ENCODE peak calls at places on chromosomes 6 and 20, in eight cellular contexts. One of them, this sample, is unnamed.

GRCh38 chr6:45415315-45415714 is 37.6 kb upstream of the SUPT3H start:
- DNase-seq in choroid plexus epithelial cell: peak
- DNase-seq in AG04449: no peak
- DNase-seq in cardiac fibroblast: no peak
- DNase-seq in pancreas: no peak
- DNase-seq in fibroblast of the aortic adventitia: no peak
- DNase-seq in stomach: no peak
- DNase-seq in left ventricle myocardium inferior: no peak
- DNase-seq in this sample: no peak

GRCh38 chr6:140283197-140283596 is 908.7 kb upstream of the CITED2 start:
- DNase-seq in pancreas: no peak
- DNase-seq in choroid plexus epithelial cell: no peak
- DNase-seq in left ventricle myocardium inferior: no peak
- DNase-seq in fibroblast of the aortic adventitia: no peak
- DNase-seq in stomach: no peak
- DNase-seq in cardiac fibroblast: no peak
- DNase-seq in AG04449: no peak
- DNase-seq in this sample: no peak

GRCh38 chr6:147322299-147323162 is 118.3 kb downstream of the STXBP5 start:
- DNase-seq in stomach: no peak
- DNase-seq in pancreas: no peak
- DNase-seq in fibroblast of the aortic adventitia: peak
- DNase-seq in choroid plexus epithelial cell: peak
- DNase-seq in cardiac fibroblast: peak
- DNase-seq in AG04449: peak
- DNase-seq in left ventricle myocardium inferior: no peak
- DNase-seq in this sample: peak

GRCh38 chr6:36908758-36909157 is 23.0 kb downstream of the C6orf89 start:
- DNase-seq in stomach: no peak
- DNase-seq in choroid plexus epithelial cell: no peak
- DNase-seq in AG04449: no peak
- DNase-seq in left ventricle myocardium inferior: no peak
- DNase-seq in pancreas: no peak
- DNase-seq in fibroblast of the aortic adventitia: peak
- DNase-seq in cardiac fibroblast: no peak
- DNase-seq in this sample: no peak

GRCh38 chr6:19803331-19804330 is 33.5 kb upstream of the ID4 start:
- DNase-seq in stomach: no peak
- DNase-seq in pancreas: no peak
- DNase-seq in AG04449: no peak
- DNase-seq in cardiac fibroblast: peak
- DNase-seq in choroid plexus epithelial cell: peak
- DNase-seq in fibroblast of the aortic adventitia: peak
- DNase-seq in left ventricle myocardium inferior: no peak
- DNase-seq in this sample: peak

GRCh38 chr6:139659711-139660110 is 285.3 kb upstream of the CITED2 start:
- DNase-seq in fibroblast of the aortic adventitia: no peak
- DNase-seq in choroid plexus epithelial cell: no peak
- DNase-seq in AG04449: no peak
- DNase-seq in pancreas: no peak
- DNase-seq in left ventricle myocardium inferior: no peak
- DNase-seq in cardiac fibroblast: no peak
- DNase-seq in stomach: no peak
- DNase-seq in this sample: no peak

GRCh38 chr6:140871911-140872310 is 1260.8 kb upstream of the GJE1 start:
- DNase-seq in choroid plexus epithelial cell: peak
- DNase-seq in fibroblast of the aortic adventitia: peak
- DNase-seq in stomach: no peak
- DNase-seq in left ventricle myocardium inferior: no peak
- DNase-seq in pancreas: no peak
- DNase-seq in AG04449: no peak
- DNase-seq in cardiac fibroblast: no peak
- DNase-seq in this sample: peak

GRCh38 chr6:20661721-20662120 is 127.5 kb downstream of the CDKAL1 start:
- DNase-seq in pancreas: no peak
- DNase-seq in cardiac fibroblast: peak
- DNase-seq in AG04449: no peak
- DNase-seq in left ventricle myocardium inferior: no peak
- DNase-seq in fibroblast of the aortic adventitia: peak
- DNase-seq in stomach: no peak
- DNase-seq in choroid plexus epithelial cell: peak
- DNase-seq in this sample: peak

GRCh38 chr6:28816909-28817807 is 106.6 kb downstream of the TRIM27 start:
- DNase-seq in left ventricle myocardium inferior: no peak
- DNase-seq in stomach: no peak
- DNase-seq in fibroblast of the aortic adventitia: peak
- DNase-seq in AG04449: peak
- DNase-seq in pancreas: no peak
- DNase-seq in cardiac fibroblast: peak
- DNase-seq in choroid plexus epithelial cell: peak
- DNase-seq in this sample: peak

GRCh38 chr6:14231546-14232280 is 114.1 kb downstream of the CD83 start:
- DNase-seq in choroid plexus epithelial cell: no peak
- DNase-seq in left ventricle myocardium inferior: no peak
- DNase-seq in cardiac fibroblast: no peak
- DNase-seq in pancreas: no peak
- DNase-seq in fibroblast of the aortic adventitia: no peak
- DNase-seq in AG04449: no peak
- DNase-seq in stomach: no peak
- DNase-seq in this sample: no peak

GRCh38 chr6:33116881-33117711 is 41.3 kb downstream of the HLA-DPB1 start:
- DNase-seq in left ventricle myocardium inferior: no peak
- DNase-seq in stomach: no peak
- DNase-seq in choroid plexus epithelial cell: no peak
- DNase-seq in cardiac fibroblast: peak
- DNase-seq in pancreas: peak
- DNase-seq in fibroblast of the aortic adventitia: no peak
- DNase-seq in AG04449: no peak
- DNase-seq in this sample: no peak

GRCh38 chr20:38143646-38144554 is 21.2 kb downstream of the TGM2 start:
- DNase-seq in AG04449: peak
- DNase-seq in pancreas: no peak
- DNase-seq in stomach: peak
- DNase-seq in cardiac fibroblast: peak
- DNase-seq in left ventricle myocardium inferior: no peak
- DNase-seq in fibroblast of the aortic adventitia: peak
- DNase-seq in choroid plexus epithelial cell: peak
- DNase-seq in this sample: peak

GRCh38 chr20:20480689-20481088 is 112.8 kb downstream of the INSM1 start:
- DNase-seq in left ventricle myocardium inferior: no peak
- DNase-seq in pancreas: no peak
- DNase-seq in stomach: no peak
- DNase-seq in AG04449: peak
- DNase-seq in choroid plexus epithelial cell: peak
- DNase-seq in cardiac fibroblast: peak
- DNase-seq in fibroblast of the aortic adventitia: peak
- DNase-seq in this sample: peak

GRCh38 chr6:18503588-18504231 is 116.6 kb downstream of the RNF144B start:
- DNase-seq in pancreas: no peak
- DNase-seq in left ventricle myocardium inferior: peak
- DNase-seq in choroid plexus epithelial cell: peak
- DNase-seq in cardiac fibroblast: peak
- DNase-seq in stomach: peak
- DNase-seq in AG04449: no peak
- DNase-seq in fibroblast of the aortic adventitia: peak
- DNase-seq in this sample: peak

GRCh38 chr20:58981564-58982364 is 708 bp downstream of the NELFCD start:
- DNase-seq in fibroblast of the aortic adventitia: peak
- DNase-seq in stomach: peak
- DNase-seq in AG04449: no peak
- DNase-seq in pancreas: no peak
- DNase-seq in left ventricle myocardium inferior: no peak
- DNase-seq in choroid plexus epithelial cell: peak
- DNase-seq in cardiac fibroblast: peak
- DNase-seq in this sample: peak

GRCh38 chr6:47357827-47358226 is 48.1 kb upstream of the TNFRSF21 start:
- DNase-seq in AG04449: no peak
- DNase-seq in choroid plexus epithelial cell: no peak
- DNase-seq in left ventricle myocardium inferior: no peak
- DNase-seq in stomach: no peak
- DNase-seq in fibroblast of the aortic adventitia: no peak
- DNase-seq in pancreas: no peak
- DNase-seq in cardiac fibroblast: no peak
- DNase-seq in this sample: no peak

DNA sequence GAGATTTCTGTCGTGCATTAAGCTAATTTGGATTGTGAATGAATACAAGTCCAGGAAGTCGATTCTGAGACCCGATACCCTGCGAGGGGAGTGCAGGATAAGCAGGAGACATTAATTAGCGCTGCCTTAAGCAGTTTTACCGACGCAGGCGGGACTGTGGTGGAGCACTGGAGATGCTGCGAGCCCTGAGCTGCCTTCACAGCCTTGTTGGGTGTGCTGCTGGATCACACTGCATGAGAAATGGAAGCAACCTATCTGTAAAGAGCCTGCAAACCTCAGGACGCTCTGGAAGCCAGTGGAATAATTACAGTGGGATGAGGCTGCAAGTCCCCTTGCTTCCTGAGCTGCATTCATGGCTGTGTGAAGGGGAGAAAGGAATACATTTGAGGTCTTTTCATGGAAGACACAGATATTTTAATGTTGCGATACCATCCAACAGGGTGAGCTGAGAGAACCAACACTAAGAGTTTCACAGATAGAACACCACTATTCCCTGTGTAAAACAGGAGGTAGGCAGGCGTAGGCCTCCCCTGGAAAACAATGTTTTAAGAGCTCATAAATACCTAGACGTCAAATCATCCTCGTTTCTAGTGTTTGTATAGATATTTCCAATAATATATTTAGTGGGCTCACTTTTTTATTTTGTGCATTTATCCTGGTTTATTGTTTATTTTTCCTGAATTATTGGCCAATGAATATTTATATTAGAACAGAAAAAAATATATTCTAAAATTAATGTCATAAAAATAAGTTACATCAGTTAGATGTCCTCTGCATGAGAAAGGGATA is 380.8 kb downstream of the C6orf118 start:
- DNase-seq in left ventricle myocardium inferior: no peak
- DNase-seq in choroid plexus epithelial cell: no peak
- DNase-seq in AG04449: no peak
- DNase-seq in pancreas: no peak
- DNase-seq in cardiac fibroblast: no peak
- DNase-seq in stomach: no peak
- DNase-seq in fibroblast of the aortic adventitia: no peak
- DNase-seq in this sample: no peak
- H3K4me3 ChIP-seq in left ventricle myocardium inferior: peak
- H3K4me3 ChIP-seq in choroid plexus epithelial cell: no peak
- H3K4me3 ChIP-seq in AG04449: no peak
- H3K4me3 ChIP-seq in pancreas: no peak
- H3K4me3 ChIP-seq in cardiac fibroblast: no peak
- H3K4me3 ChIP-seq in stomach: no peak
- H3K4me3 ChIP-seq in fibroblast of the aortic adventitia: no peak
- H3K4me3 ChIP-seq in this sample: no peak

DNA sequence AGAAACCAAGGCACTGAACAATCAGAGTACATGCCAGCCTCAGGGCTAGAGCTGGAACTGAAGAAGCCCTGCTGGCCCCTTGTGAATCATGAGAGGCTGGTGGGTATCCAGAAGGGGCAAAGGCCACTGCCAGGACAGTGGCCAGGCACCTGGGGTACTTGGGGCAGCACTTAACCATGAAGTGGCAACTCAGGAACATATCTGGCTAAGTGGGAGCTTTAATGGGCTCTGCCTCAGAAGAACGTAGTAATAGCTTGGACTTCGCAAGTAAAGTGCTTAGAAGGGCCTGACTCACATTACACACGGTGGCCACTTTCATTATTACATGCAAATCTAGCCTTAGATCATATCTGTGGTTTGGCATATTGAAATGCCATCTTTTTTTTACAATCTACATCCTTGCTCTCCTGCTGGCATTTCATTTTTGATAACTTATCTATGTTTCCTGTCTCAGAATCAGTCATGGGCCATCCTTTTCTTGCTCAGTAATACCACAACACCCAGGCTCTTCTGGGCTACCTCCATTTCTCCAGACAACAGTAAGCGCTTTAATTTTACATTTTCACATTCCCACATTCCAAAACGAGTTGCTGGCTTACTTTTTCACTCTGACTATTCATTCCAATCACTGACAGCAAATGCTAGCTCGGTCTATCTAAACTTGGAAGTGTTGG is 21.6 kb downstream of the NAPB start:
- DNase-seq in choroid plexus epithelial cell: peak
- DNase-seq in pancreas: no peak
- DNase-seq in stomach: no peak
- DNase-seq in AG04449: no peak
- DNase-seq in fibroblast of the aortic adventitia: peak
- DNase-seq in left ventricle myocardium inferior: no peak
- DNase-seq in cardiac fibroblast: peak
- DNase-seq in this sample: peak
- TF ChIP-seq CTCF in choroid plexus epithelial cell: peak
- TF ChIP-seq CTCF in pancreas: no peak
- TF ChIP-seq CTCF in stomach: no peak
- TF ChIP-seq CTCF in AG04449: no peak
- TF ChIP-seq CTCF in fibroblast of the aortic adventitia: peak
- TF ChIP-seq CTCF in left ventricle myocardium inferior: no peak
- TF ChIP-seq CTCF in cardiac fibroblast: peak
- TF ChIP-seq CTCF in this sample: no peak

GRCh38 chr6:100461273-100461919 is 3.3 kb downstream of the SIM1 start:
- DNase-seq in AG04449: no peak
- DNase-seq in cardiac fibroblast: no peak
- DNase-seq in fibroblast of the aortic adventitia: no peak
- DNase-seq in pancreas: peak
- DNase-seq in choroid plexus epithelial cell: no peak
- DNase-seq in left ventricle myocardium inferior: no peak
- DNase-seq in stomach: no peak
- DNase-seq in this sample: peak
- H3K4me3 ChIP-seq in AG04449: peak
- H3K4me3 ChIP-seq in cardiac fibroblast: no peak
- H3K4me3 ChIP-seq in fibroblast of the aortic adventitia: no peak
- H3K4me3 ChIP-seq in pancreas: no peak
- H3K4me3 ChIP-seq in choroid plexus epithelial cell: no peak
- H3K4me3 ChIP-seq in left ventricle myocardium inferior: no peak
- H3K4me3 ChIP-seq in stomach: no peak
- H3K4me3 ChIP-seq in this sample: peak

GRCh38 chr6:56595490-56596122 is 47.1 kb downstream of the DST start:
- DNase-seq in stomach: peak
- DNase-seq in fibroblast of the aortic adventitia: peak
- DNase-seq in pancreas: no peak
- DNase-seq in cardiac fibroblast: peak
- DNase-seq in choroid plexus epithelial cell: peak
- DNase-seq in left ventricle myocardium inferior: no peak
- DNase-seq in AG04449: no peak
- DNase-seq in this sample: peak

GRCh38 chr6:56594699-56595098 is 48.0 kb downstream of the DST start:
- DNase-seq in AG04449: no peak
- DNase-seq in cardiac fibroblast: no peak
- DNase-seq in pancreas: no peak
- DNase-seq in stomach: peak
- DNase-seq in fibroblast of the aortic adventitia: no peak
- DNase-seq in choroid plexus epithelial cell: no peak
- DNase-seq in left ventricle myocardium inferior: no peak
- DNase-seq in this sample: no peak

DNA sequence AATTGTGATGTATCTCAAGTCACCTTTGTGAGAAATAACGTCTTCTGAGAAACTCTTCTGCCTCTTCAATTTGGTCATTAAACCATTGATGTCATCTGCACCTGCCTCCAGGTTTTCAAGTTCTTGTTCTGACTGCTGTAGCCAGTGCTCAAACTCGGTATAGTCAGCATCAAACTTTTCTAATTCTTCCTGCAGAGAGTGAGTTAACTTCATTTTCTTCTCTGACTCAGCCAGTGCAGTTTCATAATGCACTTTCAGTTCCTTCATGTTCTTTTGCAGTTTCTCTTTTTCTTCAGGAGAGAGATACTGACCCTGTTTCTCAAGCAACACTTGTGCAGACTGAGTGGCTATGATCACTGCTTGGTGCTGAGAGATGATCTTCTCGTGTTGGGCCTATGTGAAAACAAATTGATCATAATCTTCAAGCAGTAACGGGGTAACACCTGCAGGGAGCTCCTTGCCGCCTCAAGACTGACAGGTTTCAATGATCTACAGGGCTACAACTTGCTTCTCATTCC is 48.8 kb downstream of the DST start:
- DNase-seq in pancreas: no peak
- DNase-seq in fibroblast of the aortic adventitia: peak
- DNase-seq in AG04449: no peak
- DNase-seq in cardiac fibroblast: peak
- DNase-seq in left ventricle myocardium inferior: no peak
- DNase-seq in choroid plexus epithelial cell: peak
- DNase-seq in stomach: no peak
- DNase-seq in this sample: peak
- TF ChIP-seq CTCF in pancreas: no peak
- TF ChIP-seq CTCF in fibroblast of the aortic adventitia: no peak
- TF ChIP-seq CTCF in AG04449: no peak
- TF ChIP-seq CTCF in cardiac fibroblast: no peak
- TF ChIP-seq CTCF in left ventricle myocardium inferior: no peak
- TF ChIP-seq CTCF in choroid plexus epithelial cell: no peak
- TF ChIP-seq CTCF in stomach: no peak
- TF ChIP-seq CTCF in this sample: no peak